ENCODE peak calls at places on chromosome 12, in five cellular contexts. One of them, this sample, is unnamed.

GRCh38 chr12:120211904-120212283 is 11.0 kb upstream of the RPLP0 start:
- DNase-seq in upper lobe of right lung: peak; percentile 60
- DNase-seq in GM06990: no peak
- DNase-seq in heart left ventricle: no peak
- DNase-seq in fibroblast of lung: no peak
- DNase-seq in this sample: no peak

GRCh38 chr12:44159211-44159610 is 323.3 kb downstream of the TMEM117 start:
- DNase-seq in GM06990: no peak
- DNase-seq in heart left ventricle: no peak
- DNase-seq in fibroblast of lung: no peak
- DNase-seq in upper lobe of right lung: no peak
- DNase-seq in this sample: no peak

GRCh38 chr12:102896067-102896466 is 21.0 kb downstream of the PAH start:
- DNase-seq in fibroblast of lung: no peak
- DNase-seq in heart left ventricle: no peak
- DNase-seq in GM06990: no peak
- DNase-seq in upper lobe of right lung: no peak
- DNase-seq in this sample: no peak

GRCh38 chr12:129257526-129257925 is 404.2 kb downstream of the GLT1D1 start:
- DNase-seq in heart left ventricle: no peak
- DNase-seq in upper lobe of right lung: no peak
- DNase-seq in fibroblast of lung: peak; percentile 63
- DNase-seq in GM06990: no peak
- DNase-seq in this sample: no peak

GRCh38 chr12:52074006-52074405 is 4.2 kb downstream of the ATG101 start:
- DNase-seq in heart left ventricle: peak; percentile 70
- DNase-seq in fibroblast of lung: no peak
- DNase-seq in upper lobe of right lung: no peak
- DNase-seq in GM06990: no peak
- DNase-seq in this sample: no peak

GRCh38 chr12:29710104-29710503 is 73.6 kb downstream of the TMTC1 start:
- DNase-seq in upper lobe of right lung: no peak
- DNase-seq in heart left ventricle: peak; percentile 47
- DNase-seq in fibroblast of lung: peak; percentile 25
- DNase-seq in GM06990: no peak
- DNase-seq in this sample: no peak

GRCh38 chr12:127903146-127903545 is 363.8 kb upstream of the TMEM132C start:
- DNase-seq in heart left ventricle: no peak
- DNase-seq in upper lobe of right lung: no peak
- DNase-seq in fibroblast of lung: peak; percentile 82
- DNase-seq in GM06990: no peak
- DNase-seq in this sample: no peak

GRCh38 chr12:31518680-31519227 is 72.2 kb downstream of the DENND5B start:
- DNase-seq in fibroblast of lung: peak; percentile 100
- DNase-seq in heart left ventricle: no peak
- DNase-seq in upper lobe of right lung: no peak
- DNase-seq in GM06990: no peak
- DNase-seq in this sample: no peak

GRCh38 chr12:81300454-81300853 is 222.6 kb downstream of the ACSS3 start:
- DNase-seq in GM06990: no peak
- DNase-seq in fibroblast of lung: peak; percentile 16
- DNase-seq in upper lobe of right lung: no peak
- DNase-seq in heart left ventricle: no peak
- DNase-seq in this sample: no peak

GRCh38 chr12:45582536-45582935 is 147.0 kb upstream of the ARID2 start:
- DNase-seq in upper lobe of right lung: no peak
- DNase-seq in GM06990: no peak
- DNase-seq in heart left ventricle: no peak
- DNase-seq in fibroblast of lung: no peak
- DNase-seq in this sample: no peak

GRCh38 chr12:66014818-66015217 is 115.7 kb downstream of the LLPH start:
- DNase-seq in upper lobe of right lung: no peak
- DNase-seq in GM06990: no peak
- DNase-seq in fibroblast of lung: peak; percentile 60
- DNase-seq in heart left ventricle: no peak
- DNase-seq in this sample: no peak

GRCh38 chr12:118581396-118581795 is 205.0 kb downstream of the SUDS3 start:
- DNase-seq in GM06990: no peak
- DNase-seq in heart left ventricle: no peak
- DNase-seq in upper lobe of right lung: no peak
- DNase-seq in fibroblast of lung: no peak
- DNase-seq in this sample: no peak

GRCh38 chr12:52267266-52267665 is 7.2 kb upstream of the KRT86 start:
- DNase-seq in heart left ventricle: no peak
- DNase-seq in upper lobe of right lung: no peak
- DNase-seq in GM06990: no peak
- DNase-seq in fibroblast of lung: no peak
- DNase-seq in this sample: no peak

GRCh38 chr12:124233846-124234620 is 60.9 kb upstream of the RFLNA start:
- DNase-seq in heart left ventricle: no peak
- DNase-seq in fibroblast of lung: peak; percentile 60
- DNase-seq in upper lobe of right lung: no peak
- DNase-seq in GM06990: no peak
- DNase-seq in this sample: no peak

GRCh38 chr12:55720071-55720564 is at the start of gene RDH5:
- DNase-seq in fibroblast of lung: peak; percentile 96
- DNase-seq in upper lobe of right lung: no peak
- DNase-seq in heart left ventricle: no peak
- DNase-seq in GM06990: no peak
- DNase-seq in this sample: no peak

GRCh38 chr12:56517854-56518253 is 3.8 kb upstream of the RBMS2 start:
- DNase-seq in GM06990: no peak
- DNase-seq in heart left ventricle: no peak
- DNase-seq in upper lobe of right lung: no peak
- DNase-seq in fibroblast of lung: no peak
- DNase-seq in this sample: no peak

GRCh38 chr12:10016881-10017280 is 6.5 kb downstream of the CLEC12B start:
- DNase-seq in heart left ventricle: no peak
- DNase-seq in GM06990: no peak
- DNase-seq in fibroblast of lung: peak; percentile 35
- DNase-seq in upper lobe of right lung: no peak
- DNase-seq in this sample: no peak

GRCh38 chr12:50734409-50735263 is 29.3 kb upstream of the ATF1 start:
- DNase-seq in fibroblast of lung: peak; percentile 10
- DNase-seq in heart left ventricle: no peak
- DNase-seq in GM06990: no peak
- DNase-seq in upper lobe of right lung: no peak
- DNase-seq in this sample: no peak

GRCh38 chr12:72273851-72274284 is 1.7 kb downstream of the TRHDE start:
- DNase-seq in heart left ventricle: no peak
- DNase-seq in fibroblast of lung: no peak
- DNase-seq in GM06990: no peak
- DNase-seq in upper lobe of right lung: peak; percentile 60
- DNase-seq in this sample: no peak

GRCh38 chr12:72271401-72271740 is 799 bp upstream of the TRHDE start:
- DNase-seq in fibroblast of lung: peak; percentile 71
- DNase-seq in GM06990: peak; percentile 1
- DNase-seq in heart left ventricle: no peak
- DNase-seq in upper lobe of right lung: peak; percentile 64
- DNase-seq in this sample: no peak

GRCh38 chr12:72273499-72273837 is 1.3 kb downstream of the TRHDE start:
- DNase-seq in upper lobe of right lung: no peak
- DNase-seq in GM06990: peak; percentile 1
- DNase-seq in fibroblast of lung: no peak
- DNase-seq in heart left ventricle: no peak
- DNase-seq in this sample: no peak

GRCh38 chr12:72271741-72272661 is at the start of gene TRHDE:
- DNase-seq in fibroblast of lung: peak; percentile 79
- DNase-seq in GM06990: peak; percentile 3
- DNase-seq in heart left ventricle: peak; percentile 15
- DNase-seq in upper lobe of right lung: peak; percentile 79
- DNase-seq in this sample: no peak

GRCh38 chr12:72272731-72273498 is 745 bp downstream of the TRHDE start:
- DNase-seq in heart left ventricle: peak; percentile 16
- DNase-seq in fibroblast of lung: peak; percentile 70
- DNase-seq in GM06990: peak; percentile 5
- DNase-seq in upper lobe of right lung: peak; percentile 71
- DNase-seq in this sample: no peak
- TF ChIP-seq CTCF in heart left ventricle: no peak
- TF ChIP-seq CTCF in fibroblast of lung: no peak
- TF ChIP-seq CTCF in GM06990: no peak
- TF ChIP-seq CTCF in upper lobe of right lung: no peak
- TF ChIP-seq CTCF in this sample: no peak

GRCh38 chr12:110530511-110530910 is 28.4 kb downstream of the RAD9B start:
- DNase-seq in heart left ventricle: no peak
- DNase-seq in fibroblast of lung: no peak
- DNase-seq in GM06990: no peak
- DNase-seq in upper lobe of right lung: no peak
- DNase-seq in this sample: no peak
- TF ChIP-seq CTCF in heart left ventricle: no peak
- TF ChIP-seq CTCF in fibroblast of lung: no peak
- TF ChIP-seq CTCF in GM06990: no peak
- TF ChIP-seq CTCF in upper lobe of right lung: no peak
- TF ChIP-seq CTCF in this sample: no peak

DNA sequence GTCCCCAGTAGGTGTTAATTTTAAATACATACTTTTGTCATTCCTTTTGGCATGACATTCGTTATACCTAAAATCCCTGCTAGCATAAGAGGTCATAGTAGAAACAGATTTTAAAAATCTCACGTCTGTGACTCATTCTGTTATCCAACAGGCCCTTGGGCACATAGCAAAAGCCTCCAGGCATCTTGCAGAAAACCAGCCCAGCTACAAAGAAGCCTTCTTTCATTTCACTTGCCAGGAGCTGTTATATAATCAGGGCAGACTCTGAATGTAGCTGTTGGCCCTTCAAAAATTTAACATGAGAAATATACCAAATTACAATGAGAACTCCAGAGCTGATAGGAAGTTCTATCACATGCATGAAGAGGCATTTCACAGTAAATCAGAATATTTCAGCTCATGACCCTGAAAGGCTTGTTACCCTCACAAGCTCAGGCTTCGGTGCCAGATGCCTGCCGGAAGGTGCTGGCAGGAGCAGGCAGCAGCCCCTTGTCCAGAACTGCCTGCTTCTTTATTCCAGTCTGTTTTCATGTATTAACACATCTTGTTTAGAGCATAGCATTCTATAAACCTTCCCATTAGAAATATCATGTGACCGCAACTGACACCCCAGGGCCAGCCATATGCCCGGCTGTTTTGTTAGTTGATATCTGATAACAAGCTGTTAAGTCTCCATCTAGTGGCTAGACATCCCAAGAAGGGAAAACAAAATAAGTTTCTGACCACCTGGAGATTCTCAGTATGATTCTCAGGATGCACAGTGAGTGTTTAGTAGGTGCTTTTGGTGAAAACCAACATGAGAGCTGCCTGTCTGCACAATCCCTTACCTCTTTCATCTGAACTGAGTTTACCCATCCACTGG is 17.8 kb downstream of the E2F7 start:
- DNase-seq in GM06990: no peak
- DNase-seq in fibroblast of lung: peak; percentile 29
- DNase-seq in heart left ventricle: no peak
- DNase-seq in upper lobe of right lung: no peak
- DNase-seq in this sample: no peak
- TF ChIP-seq CTCF in GM06990: no peak
- TF ChIP-seq CTCF in fibroblast of lung: peak; percentile 15
- TF ChIP-seq CTCF in heart left ventricle: no peak
- TF ChIP-seq CTCF in upper lobe of right lung: no peak
- TF ChIP-seq CTCF in this sample: no peak

GRCh38 chr12:8603858-8604257 is 8.8 kb downstream of the AICDA start:
- DNase-seq in GM06990: no peak
- DNase-seq in heart left ventricle: no peak
- DNase-seq in fibroblast of lung: no peak
- DNase-seq in upper lobe of right lung: no peak
- DNase-seq in this sample: no peak
- TF ChIP-seq CTCF in GM06990: no peak
- TF ChIP-seq CTCF in heart left ventricle: no peak
- TF ChIP-seq CTCF in fibroblast of lung: no peak
- TF ChIP-seq CTCF in upper lobe of right lung: no peak
- TF ChIP-seq CTCF in this sample: no peak

DNA sequence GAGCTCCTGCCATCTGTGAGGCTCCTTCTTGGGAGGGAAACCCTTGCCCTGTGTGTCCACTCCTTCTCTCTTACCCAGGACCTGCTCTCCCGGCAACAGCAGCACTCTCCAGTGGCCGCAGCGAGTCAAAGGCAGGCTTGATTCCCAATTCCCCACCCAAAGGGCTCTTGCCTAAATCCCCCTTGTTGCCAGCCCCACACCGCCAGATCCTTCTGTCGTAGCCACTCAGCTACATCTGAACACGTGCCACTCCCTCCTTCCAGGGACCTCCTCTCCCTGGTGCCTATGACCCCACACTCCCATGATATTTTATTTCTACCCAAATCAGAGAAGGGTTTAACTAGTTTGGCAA is 14.2 kb upstream of the SELPLG start:
- DNase-seq in heart left ventricle: no peak
- DNase-seq in fibroblast of lung: no peak
- DNase-seq in upper lobe of right lung: no peak
- DNase-seq in GM06990: no peak
- DNase-seq in this sample: no peak
- TF ChIP-seq CTCF in heart left ventricle: no peak
- TF ChIP-seq CTCF in fibroblast of lung: no peak
- TF ChIP-seq CTCF in upper lobe of right lung: no peak
- TF ChIP-seq CTCF in GM06990: no peak
- TF ChIP-seq CTCF in this sample: no peak

GRCh38 chr12:977163-977562 is 13.9 kb upstream of the ERC1 start:
- DNase-seq in heart left ventricle: no peak
- DNase-seq in upper lobe of right lung: no peak
- DNase-seq in GM06990: no peak
- DNase-seq in fibroblast of lung: no peak
- DNase-seq in this sample: no peak
- TF ChIP-seq CTCF in heart left ventricle: no peak
- TF ChIP-seq CTCF in upper lobe of right lung: no peak
- TF ChIP-seq CTCF in GM06990: peak; percentile 13
- TF ChIP-seq CTCF in fibroblast of lung: no peak
- TF ChIP-seq CTCF in this sample: no peak

GRCh38 chr12:41011939-41012338 is 176.2 kb upstream of the PDZRN4 start:
- DNase-seq in GM06990: no peak
- DNase-seq in heart left ventricle: no peak
- DNase-seq in fibroblast of lung: no peak
- DNase-seq in upper lobe of right lung: no peak
- DNase-seq in this sample: no peak
- TF ChIP-seq CTCF in GM06990: no peak
- TF ChIP-seq CTCF in heart left ventricle: no peak
- TF ChIP-seq CTCF in fibroblast of lung: no peak
- TF ChIP-seq CTCF in upper lobe of right lung: no peak
- TF ChIP-seq CTCF in this sample: no peak

DNA sequence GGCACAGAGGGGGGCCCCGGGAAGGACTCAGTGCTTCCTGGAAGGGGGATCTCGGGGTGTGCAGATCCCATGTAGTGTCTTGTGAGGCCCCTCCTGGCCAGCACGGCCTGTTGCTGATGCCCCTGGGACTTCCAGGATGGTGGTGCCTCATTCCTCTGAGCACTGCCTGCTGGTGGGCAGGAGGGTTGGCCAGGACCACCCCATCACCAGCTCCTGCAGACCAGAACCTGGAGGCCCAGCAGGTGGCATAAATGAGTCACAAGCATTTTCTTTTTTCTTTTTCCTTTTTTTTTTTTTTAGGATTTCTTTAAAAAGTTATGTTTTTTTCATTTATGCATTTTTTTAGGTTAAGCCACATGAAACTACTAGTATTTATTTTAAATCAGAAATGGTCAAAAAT is 8.0 kb downstream of the MMP17 start:
- DNase-seq in upper lobe of right lung: no peak
- DNase-seq in GM06990: no peak
- DNase-seq in heart left ventricle: no peak
- DNase-seq in fibroblast of lung: no peak
- DNase-seq in this sample: no peak
- TF ChIP-seq CTCF in upper lobe of right lung: peak; percentile 29
- TF ChIP-seq CTCF in GM06990: peak; percentile 37
- TF ChIP-seq CTCF in heart left ventricle: peak; percentile 18
- TF ChIP-seq CTCF in fibroblast of lung: peak; percentile 34
- TF ChIP-seq CTCF in this sample: no peak

This sample was measured in natural killer cell.